ENCODE peak calls at places on chromosomes 11 and 22, in four cellular contexts. G is CD8-positive, alpha-beta T cell; W is lung; Y is brain microvascular endothelial cell. C is an unnamed sample.

GRCh38 chr11:131653244-131653643 is 282.8 kb downstream of the NTM start:
- DNase-seq in G (no peak), W (no peak), Y (no peak), C (no peak)

GRCh38 chr22:19933328-19934241 is 8.0 kb upstream of the COMT start:
- DNase-seq in Y (no peak), G (no peak), W (no peak), C (no peak)

GRCh38 chr11:119692547-119692834 is 36.5 kb downstream of the NECTIN1 start:
- DNase-seq in W (no peak), Y (no peak), G (no peak), C (no peak)

GRCh38 chr11:64021742-64022067 is 14.0 kb upstream of the FLRT1 start:
- DNase-seq in W (no peak), G (no peak), Y (no peak), C (no peak)

GRCh38 chr22:50085211-50085999 is at the start of gene MLC1:
- DNase-seq in G (no peak), Y (no peak), W (no peak), C (no peak)

GRCh38 chr11:83349371-83349770 is 63.2 kb upstream of the CCDC90B start:
- DNase-seq in Y (no peak), W (no peak), G (no peak), C (no peak)

GRCh38 chr22:25111579-25112517 is 87.8 kb upstream of the CRYBB3 start:
- DNase-seq in Y (no peak), W (peak), G (no peak), C (no peak)

GRCh38 chr11:67517784-67518552 is 5.3 kb downstream of the CABP2 start:
- DNase-seq in G (no peak), Y (no peak), W (no peak), C (no peak)

GRCh38 chr22:40426671-40427070 is 56.3 kb downstream of the SGSM3 start:
- DNase-seq in Y (no peak), W (no peak), G (no peak), C (no peak)

GRCh38 chr11:94638902-94639373 is 71.8 kb downstream of the PIWIL4 start:
- DNase-seq in G (no peak), W (no peak), Y (peak), C (no peak)
- H3K27ac ChIP-seq in G (no peak), W (peak), Y (no peak), C (peak)

GRCh38 chr22:46502776-46503175 is 34.6 kb downstream of the CELSR1 start:
- DNase-seq in G (no peak), W (no peak), Y (no peak), C (no peak)

GRCh38 chr22:46504586-46504985 is 32.8 kb downstream of the CELSR1 start:
- DNase-seq in W (no peak), G (no peak), Y (no peak), C (no peak)

GRCh38 chr22:46501701-46502100 is 35.7 kb downstream of the CELSR1 start:
- DNase-seq in W (no peak), Y (peak), G (no peak), C (no peak)

GRCh38 chr22:46500201-46500600 is 37.2 kb downstream of the CELSR1 start:
- DNase-seq in W (no peak), G (no peak), Y (no peak), C (no peak)

GRCh38 chr22:46502346-46502745 is 35.1 kb downstream of the CELSR1 start:
- DNase-seq in G (no peak), W (no peak), Y (no peak), C (no peak)
- H3K27ac ChIP-seq in G (no peak), W (no peak), Y (no peak), C (peak)

GRCh38 chr22:42171946-42172345 is 41.3 kb upstream of the CYP2D6 start:
- DNase-seq in G (no peak), Y (no peak), W (no peak), C (no peak)

GRCh38 chr22:42171417-42171816 is 40.8 kb upstream of the CYP2D6 start:
- DNase-seq in G (no peak), Y (no peak), W (no peak), C (no peak)

GRCh38 chr22:42174062-42174461 is 43.5 kb upstream of the CYP2D6 start:
- DNase-seq in G (no peak), W (no peak), Y (no peak), C (no peak)

GRCh38 chr22:42173183-42173926 is 42.7 kb upstream of the CYP2D6 start:
- DNase-seq in G (no peak), Y (no peak), W (no peak), C (no peak)

DNA sequence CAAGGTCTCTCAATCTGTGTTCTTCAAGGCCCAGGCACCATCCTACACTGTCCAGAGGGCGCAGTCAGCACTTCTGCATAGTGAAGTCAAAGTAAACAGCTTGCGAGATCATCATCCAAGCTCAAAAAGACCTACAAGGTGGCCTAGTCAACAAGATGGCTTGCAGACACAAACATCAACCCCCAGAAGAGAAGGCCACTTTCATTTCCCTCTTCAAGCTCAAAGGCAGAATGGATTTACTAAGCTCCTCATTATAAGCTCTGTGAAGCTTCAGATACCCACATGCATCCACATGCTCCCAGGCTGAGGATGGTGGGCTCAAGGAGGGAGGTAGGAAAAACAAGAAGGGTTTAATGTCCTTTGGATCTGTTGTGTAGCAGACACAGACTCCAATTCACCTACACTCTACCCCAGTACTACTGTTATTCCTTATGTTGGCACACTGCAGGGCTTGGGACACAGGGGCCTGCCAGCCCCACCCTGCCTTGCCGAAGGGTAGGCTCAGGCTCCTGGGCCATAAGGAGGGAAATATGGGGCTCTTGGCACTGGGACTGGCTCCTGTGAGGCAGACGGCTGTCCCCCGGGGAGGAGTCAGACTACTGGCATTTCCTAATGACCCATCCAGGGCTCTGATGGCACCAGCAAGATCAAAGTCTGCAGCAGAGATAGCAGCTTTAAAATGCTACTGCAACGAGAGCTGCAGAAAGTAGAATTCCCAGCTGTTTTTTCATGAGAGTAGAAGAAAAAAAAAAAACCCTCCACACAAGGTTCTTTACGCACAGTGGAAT is 42.0 kb upstream of the CYP2D6 start:
- DNase-seq in G (no peak), Y (no peak), W (no peak), C (no peak)
- H3K27ac ChIP-seq in G (no peak), Y (no peak), W (no peak), C (no peak)

DNA sequence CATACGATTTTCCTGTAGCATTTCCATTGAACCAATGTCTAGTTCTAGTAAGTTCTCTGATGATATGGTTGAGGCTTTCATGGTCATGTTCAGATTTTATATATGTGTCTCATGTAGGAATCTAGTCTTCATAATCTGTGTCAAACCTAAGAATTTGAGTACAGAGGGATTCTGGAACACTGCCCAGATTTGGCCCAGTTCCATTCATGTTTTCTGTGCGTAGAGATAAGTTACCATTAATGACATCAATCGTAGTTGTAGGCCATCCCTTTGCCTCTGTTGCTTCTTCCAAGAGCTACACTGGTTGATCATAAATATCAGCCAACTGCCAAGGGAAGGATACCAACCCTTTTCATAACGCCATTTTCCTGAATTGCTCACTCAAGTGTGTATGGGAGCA is 23.3 kb downstream of the ST3GAL4 start:
- DNase-seq in Y (peak), G (no peak), W (no peak), C (no peak)
- H3K27ac ChIP-seq in Y (no peak), G (no peak), W (peak), C (no peak)

DNA sequence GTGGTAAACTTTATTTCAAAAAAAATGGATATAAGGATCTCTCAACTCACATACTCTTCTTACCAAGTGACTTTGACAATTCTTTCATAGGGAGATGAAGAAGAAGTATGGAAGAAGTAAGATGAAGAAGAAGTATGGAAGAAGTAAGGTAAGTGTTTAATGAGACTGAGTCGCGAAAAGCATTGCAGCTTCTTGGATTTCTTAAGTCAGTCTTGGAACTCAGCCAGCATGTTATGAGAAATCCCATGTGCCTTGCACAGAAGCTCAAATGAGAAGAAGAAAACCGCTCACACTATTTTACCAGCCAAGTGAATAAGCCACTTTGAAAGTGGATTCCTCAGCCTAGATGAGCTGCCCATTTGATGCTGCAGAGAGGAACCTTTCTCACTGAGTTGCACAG is 332.0 kb upstream of the CCDC179 start:
- DNase-seq in G (no peak), W (no peak), Y (no peak), C (no peak)
- H3K27ac ChIP-seq in G (no peak), W (no peak), Y (no peak), C (no peak)

GRCh38 chr22:43891360-43892182 is at the start of gene PNPLA5:
- DNase-seq in W (no peak), Y (peak), G (no peak), C (no peak)

GRCh38 chr22:43892183-43892894 is 526 bp upstream of the PNPLA5 start:
- DNase-seq in W (no peak), Y (no peak), G (no peak), C (no peak)

GRCh38 chr22:43893266-43893665 is 1.5 kb upstream of the PNPLA5 start:
- DNase-seq in W (no peak), Y (no peak), G (no peak), C (no peak)

GRCh38 chr22:43895986-43896645 is 4.3 kb upstream of the PNPLA5 start:
- DNase-seq in G (no peak), Y (no peak), W (no peak), C (no peak)

DNA sequence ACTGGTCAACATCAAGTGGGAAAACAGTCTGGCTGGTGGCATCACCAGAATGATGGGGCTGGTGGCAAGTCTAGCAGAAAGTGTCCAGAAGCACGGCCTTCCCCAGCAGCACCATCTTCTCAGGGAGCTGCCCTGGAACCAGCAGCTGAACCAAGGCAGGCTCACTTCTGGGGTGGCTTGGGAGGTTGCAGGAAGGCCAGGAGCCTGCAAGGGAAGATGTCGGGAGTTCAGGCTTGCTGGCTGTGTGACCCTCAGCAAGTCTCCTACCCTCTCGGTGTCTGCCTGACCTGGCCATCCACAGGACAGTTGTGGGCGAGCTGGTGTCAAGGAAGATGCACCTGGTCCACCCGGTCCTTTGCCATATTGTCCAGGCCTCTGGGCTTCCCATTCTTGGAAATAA is 2.3 kb upstream of the PNPLA5 start:
- DNase-seq in Y (no peak), W (no peak), G (no peak), C (no peak)
- H3K27ac ChIP-seq in Y (no peak), W (no peak), G (no peak), C (no peak)